ENCODE peak calls at places on chromosomes 2 and 18, in ten cellular contexts. One of them, this sample, is unnamed.

GRCh38 chr2:67772216-67773180 is 290.3 kb downstream of the C1D start:
- DNase-seq in CD4-positive, CD25-positive, alpha-beta regulatory T cell: no peak
- DNase-seq in psoas muscle: no peak
- DNase-seq in cardiac muscle cell: peak; percentile 31
- DNase-seq in fibroblast of pulmonary artery: peak; percentile 29
- DNase-seq in adipocyte: peak; percentile 80
- DNase-seq in upper lobe of left lung: no peak
- DNase-seq in colonic mucosa: no peak
- DNase-seq in fibroblast of lung: peak; percentile 69
- DNase-seq in endodermal cell: no peak
- DNase-seq in this sample: no peak

GRCh38 chr2:165536861-165537499 is 67.5 kb downstream of the CSRNP3 start:
- DNase-seq in colonic mucosa: no peak
- DNase-seq in upper lobe of left lung: no peak
- DNase-seq in fibroblast of lung: no peak
- DNase-seq in fibroblast of pulmonary artery: peak; percentile 16
- DNase-seq in CD4-positive, CD25-positive, alpha-beta regulatory T cell: no peak
- DNase-seq in adipocyte: no peak
- DNase-seq in cardiac muscle cell: peak; percentile 3
- DNase-seq in endodermal cell: no peak
- DNase-seq in psoas muscle: no peak
- DNase-seq in this sample: no peak

GRCh38 chr18:53148056-53148574 is 808.1 kb downstream of the DCC start:
- DNase-seq in cardiac muscle cell: no peak
- DNase-seq in psoas muscle: no peak
- DNase-seq in CD4-positive, CD25-positive, alpha-beta regulatory T cell: no peak
- DNase-seq in adipocyte: no peak
- DNase-seq in fibroblast of pulmonary artery: no peak
- DNase-seq in colonic mucosa: no peak
- DNase-seq in upper lobe of left lung: no peak
- DNase-seq in endodermal cell: no peak
- DNase-seq in fibroblast of lung: no peak
- DNase-seq in this sample: no peak

GRCh38 chr2:201660293-201660895 is 17.1 kb upstream of the TMEM237 start:
- DNase-seq in adipocyte: no peak
- DNase-seq in colonic mucosa: no peak
- DNase-seq in fibroblast of pulmonary artery: no peak
- DNase-seq in cardiac muscle cell: no peak
- DNase-seq in CD4-positive, CD25-positive, alpha-beta regulatory T cell: no peak
- DNase-seq in upper lobe of left lung: no peak
- DNase-seq in psoas muscle: no peak
- DNase-seq in endodermal cell: no peak
- DNase-seq in fibroblast of lung: no peak
- DNase-seq in this sample: no peak

GRCh38 chr2:27249891-27250651 is 12.8 kb downstream of the SLC30A3 start:
- DNase-seq in adipocyte: no peak
- DNase-seq in upper lobe of left lung: peak; percentile 60
- DNase-seq in CD4-positive, CD25-positive, alpha-beta regulatory T cell: no peak
- DNase-seq in cardiac muscle cell: peak; percentile 67
- DNase-seq in fibroblast of lung: peak; percentile 47
- DNase-seq in fibroblast of pulmonary artery: peak; percentile 50
- DNase-seq in colonic mucosa: peak; percentile 31
- DNase-seq in psoas muscle: peak; percentile 81
- DNase-seq in endodermal cell: peak; percentile 96
- DNase-seq in this sample: no peak

GRCh38 chr18:79590191-79591039 is 89.2 kb upstream of the CTDP1 start:
- DNase-seq in psoas muscle: peak; percentile 47
- DNase-seq in endodermal cell: no peak
- DNase-seq in colonic mucosa: no peak
- DNase-seq in cardiac muscle cell: peak; percentile 32
- DNase-seq in fibroblast of lung: peak; percentile 41
- DNase-seq in fibroblast of pulmonary artery: peak; percentile 54
- DNase-seq in CD4-positive, CD25-positive, alpha-beta regulatory T cell: no peak
- DNase-seq in adipocyte: no peak
- DNase-seq in upper lobe of left lung: no peak
- DNase-seq in this sample: no peak

GRCh38 chr2:72841462-72842125 is 15.8 kb upstream of the EXOC6B start:
- DNase-seq in fibroblast of lung: no peak
- DNase-seq in psoas muscle: no peak
- DNase-seq in colonic mucosa: no peak
- DNase-seq in fibroblast of pulmonary artery: no peak
- DNase-seq in upper lobe of left lung: no peak
- DNase-seq in endodermal cell: no peak
- DNase-seq in CD4-positive, CD25-positive, alpha-beta regulatory T cell: no peak
- DNase-seq in cardiac muscle cell: no peak
- DNase-seq in adipocyte: no peak
- DNase-seq in this sample: no peak

GRCh38 chr2:229270551-229271410 is at the start of gene PID1:
- DNase-seq in colonic mucosa: peak; percentile 42
- DNase-seq in psoas muscle: peak; percentile 60
- DNase-seq in cardiac muscle cell: peak; percentile 73
- DNase-seq in CD4-positive, CD25-positive, alpha-beta regulatory T cell: no peak
- DNase-seq in upper lobe of left lung: peak; percentile 48
- DNase-seq in fibroblast of pulmonary artery: peak; percentile 62
- DNase-seq in endodermal cell: peak; percentile 76
- DNase-seq in fibroblast of lung: peak; percentile 54
- DNase-seq in adipocyte: peak; percentile 84
- DNase-seq in this sample: no peak

DNA sequence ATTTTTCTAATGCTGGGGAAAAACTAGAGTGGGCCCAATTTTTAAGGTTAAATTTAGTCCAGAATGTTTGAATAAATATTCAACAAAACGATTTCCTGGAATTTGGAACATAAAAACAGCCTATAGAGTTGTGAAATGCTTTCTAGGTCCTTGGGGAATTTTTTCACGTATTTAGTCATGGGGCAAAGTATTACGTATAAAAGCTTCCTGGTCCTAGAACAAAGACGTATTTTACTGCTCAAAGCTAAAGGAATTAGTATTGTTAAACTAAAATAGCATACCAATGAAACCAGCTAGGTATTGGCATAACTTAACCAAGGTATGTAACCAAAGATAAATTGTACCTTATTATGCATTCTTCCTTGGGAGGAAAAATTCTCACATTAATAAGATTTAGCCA is 1.6 kb downstream of the SESTD1 start:
- DNase-seq in adipocyte: peak; percentile 84
- DNase-seq in upper lobe of left lung: no peak
- DNase-seq in psoas muscle: no peak
- DNase-seq in CD4-positive, CD25-positive, alpha-beta regulatory T cell: no peak
- DNase-seq in endodermal cell: no peak
- DNase-seq in fibroblast of lung: peak; percentile 84
- DNase-seq in colonic mucosa: no peak
- DNase-seq in fibroblast of pulmonary artery: peak; percentile 92
- DNase-seq in cardiac muscle cell: peak; percentile 86
- DNase-seq in this sample: no peak
- H3K4me3 ChIP-seq in adipocyte: peak overlapping the region; percentile 97
- H3K4me3 ChIP-seq in upper lobe of left lung: peak overlapping the region; percentile 75
- H3K4me3 ChIP-seq in psoas muscle: peak overlapping the region; percentile 86
- H3K4me3 ChIP-seq in CD4-positive, CD25-positive, alpha-beta regulatory T cell: peak overlapping the region; percentile 77
- H3K4me3 ChIP-seq in endodermal cell: peak overlapping the region; percentile 91
- H3K4me3 ChIP-seq in fibroblast of lung: peak overlapping the region; percentile 78
- H3K4me3 ChIP-seq in colonic mucosa: peak overlapping the region; percentile 48
- H3K4me3 ChIP-seq in fibroblast of pulmonary artery: peak overlapping the region; percentile 81
- H3K4me3 ChIP-seq in cardiac muscle cell: peak overlapping the region; percentile 86
- H3K4me3 ChIP-seq in this sample: peak overlapping the region; percentile 73

GRCh38 chr2:8581601-8582041 is 100.2 kb upstream of the ID2 start:
- DNase-seq in colonic mucosa: no peak
- DNase-seq in upper lobe of left lung: no peak
- DNase-seq in adipocyte: no peak
- DNase-seq in cardiac muscle cell: no peak
- DNase-seq in endodermal cell: no peak
- DNase-seq in fibroblast of lung: no peak
- DNase-seq in fibroblast of pulmonary artery: no peak
- DNase-seq in psoas muscle: no peak
- DNase-seq in CD4-positive, CD25-positive, alpha-beta regulatory T cell: no peak
- DNase-seq in this sample: no peak

GRCh38 chr2:8582850-8583399 is 98.9 kb upstream of the ID2 start:
- DNase-seq in fibroblast of lung: no peak
- DNase-seq in cardiac muscle cell: no peak
- DNase-seq in upper lobe of left lung: no peak
- DNase-seq in CD4-positive, CD25-positive, alpha-beta regulatory T cell: no peak
- DNase-seq in psoas muscle: no peak
- DNase-seq in colonic mucosa: no peak
- DNase-seq in fibroblast of pulmonary artery: no peak
- DNase-seq in adipocyte: no peak
- DNase-seq in endodermal cell: peak; percentile 62
- DNase-seq in this sample: no peak

GRCh38 chr2:8584174-8585066 is 97.4 kb upstream of the ID2 start:
- DNase-seq in upper lobe of left lung: no peak
- DNase-seq in endodermal cell: no peak
- DNase-seq in adipocyte: no peak
- DNase-seq in CD4-positive, CD25-positive, alpha-beta regulatory T cell: no peak
- DNase-seq in colonic mucosa: no peak
- DNase-seq in fibroblast of lung: no peak
- DNase-seq in cardiac muscle cell: no peak
- DNase-seq in psoas muscle: no peak
- DNase-seq in fibroblast of pulmonary artery: no peak
- DNase-seq in this sample: no peak

GRCh38 chr2:8582191-8582849 is 99.5 kb upstream of the ID2 start:
- DNase-seq in upper lobe of left lung: no peak
- DNase-seq in endodermal cell: no peak
- DNase-seq in fibroblast of lung: no peak
- DNase-seq in adipocyte: no peak
- DNase-seq in psoas muscle: no peak
- DNase-seq in cardiac muscle cell: no peak
- DNase-seq in CD4-positive, CD25-positive, alpha-beta regulatory T cell: no peak
- DNase-seq in colonic mucosa: no peak
- DNase-seq in fibroblast of pulmonary artery: no peak
- DNase-seq in this sample: no peak

DNA sequence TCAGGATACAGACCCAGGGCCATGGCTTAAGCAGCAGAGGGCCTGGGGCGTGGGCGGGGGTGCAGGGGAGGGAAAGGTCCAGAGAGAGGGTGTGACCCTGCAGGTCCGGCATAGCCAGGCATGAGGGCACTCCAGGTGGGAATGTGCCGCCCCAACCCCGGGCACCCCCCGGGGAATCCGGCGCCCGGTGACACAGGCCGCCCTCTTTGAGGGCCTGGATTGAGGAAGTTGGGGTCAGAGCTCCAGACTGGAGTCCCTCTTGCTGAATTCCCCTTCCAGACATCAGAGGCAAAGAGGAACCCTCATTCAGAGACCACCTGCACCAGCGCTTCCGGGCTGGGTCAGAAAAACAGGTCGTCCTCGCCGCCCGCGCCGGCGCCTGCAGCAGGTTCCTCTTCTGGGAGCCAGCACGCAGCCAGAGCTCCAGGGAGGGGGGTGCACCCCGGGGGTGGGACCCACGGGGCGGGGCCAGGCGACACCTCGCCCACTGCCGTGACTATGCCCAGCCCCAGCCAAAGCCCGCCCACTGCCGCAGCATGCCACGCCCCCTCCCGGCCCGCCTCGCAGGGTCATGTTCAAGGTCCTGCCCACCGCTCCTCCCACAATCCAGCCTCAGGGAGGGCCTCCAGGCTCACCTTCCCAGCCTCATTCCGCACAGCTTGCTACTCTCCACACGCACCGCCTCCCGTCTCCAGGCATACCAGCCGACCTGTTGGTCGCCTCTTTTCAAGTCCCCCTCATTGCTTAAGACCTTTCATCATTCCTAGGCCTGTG is 98.3 kb upstream of the ID2 start:
- DNase-seq in upper lobe of left lung: peak; percentile 99
- DNase-seq in colonic mucosa: peak; percentile 100
- DNase-seq in CD4-positive, CD25-positive, alpha-beta regulatory T cell: peak; percentile 38
- DNase-seq in endodermal cell: peak; percentile 100
- DNase-seq in fibroblast of lung: peak; percentile 38
- DNase-seq in cardiac muscle cell: peak; percentile 65
- DNase-seq in fibroblast of pulmonary artery: no peak
- DNase-seq in psoas muscle: peak; percentile 94
- DNase-seq in adipocyte: no peak
- DNase-seq in this sample: no peak
- H3K4me3 ChIP-seq in upper lobe of left lung: peak overlapping the region; percentile 20
- H3K4me3 ChIP-seq in colonic mucosa: peak overlapping the region; percentile 27
- H3K4me3 ChIP-seq in CD4-positive, CD25-positive, alpha-beta regulatory T cell: no peak overlapping the region
- H3K4me3 ChIP-seq in endodermal cell: peak overlapping the region; percentile 38
- H3K4me3 ChIP-seq in fibroblast of lung: no peak overlapping the region
- H3K4me3 ChIP-seq in cardiac muscle cell: no peak overlapping the region
- H3K4me3 ChIP-seq in fibroblast of pulmonary artery: no peak overlapping the region
- H3K4me3 ChIP-seq in psoas muscle: peak overlapping the region; percentile 13
- H3K4me3 ChIP-seq in adipocyte: no peak overlapping the region
- H3K4me3 ChIP-seq in this sample: no peak overlapping the region

GRCh38 chr2:20584637-20585321 is 66.1 kb downstream of the HS1BP3 start:
- DNase-seq in psoas muscle: peak; percentile 54
- DNase-seq in adipocyte: peak; percentile 91
- DNase-seq in endodermal cell: peak; percentile 92
- DNase-seq in colonic mucosa: no peak
- DNase-seq in fibroblast of pulmonary artery: peak; percentile 96
- DNase-seq in fibroblast of lung: peak; percentile 97
- DNase-seq in upper lobe of left lung: no peak
- DNase-seq in CD4-positive, CD25-positive, alpha-beta regulatory T cell: no peak
- DNase-seq in cardiac muscle cell: peak; percentile 97
- DNase-seq in this sample: peak; percentile 91

GRCh38 chr2:20584045-20584636 is 66.8 kb downstream of the HS1BP3 start:
- DNase-seq in cardiac muscle cell: no peak
- DNase-seq in psoas muscle: peak; percentile 42
- DNase-seq in colonic mucosa: no peak
- DNase-seq in fibroblast of pulmonary artery: no peak
- DNase-seq in endodermal cell: no peak
- DNase-seq in upper lobe of left lung: no peak
- DNase-seq in adipocyte: peak; percentile 63
- DNase-seq in CD4-positive, CD25-positive, alpha-beta regulatory T cell: no peak
- DNase-seq in fibroblast of lung: no peak
- DNase-seq in this sample: peak; percentile 28

GRCh38 chr2:20585351-20585709 is 65.6 kb downstream of the HS1BP3 start:
- DNase-seq in adipocyte: no peak
- DNase-seq in cardiac muscle cell: no peak
- DNase-seq in fibroblast of lung: no peak
- DNase-seq in colonic mucosa: no peak
- DNase-seq in upper lobe of left lung: no peak
- DNase-seq in endodermal cell: no peak
- DNase-seq in CD4-positive, CD25-positive, alpha-beta regulatory T cell: no peak
- DNase-seq in fibroblast of pulmonary artery: no peak
- DNase-seq in psoas muscle: no peak
- DNase-seq in this sample: no peak

GRCh38 chr2:20582600-20583221 is 68.2 kb downstream of the HS1BP3 start:
- DNase-seq in adipocyte: no peak
- DNase-seq in endodermal cell: no peak
- DNase-seq in psoas muscle: peak; percentile 41
- DNase-seq in colonic mucosa: no peak
- DNase-seq in upper lobe of left lung: no peak
- DNase-seq in fibroblast of lung: no peak
- DNase-seq in cardiac muscle cell: no peak
- DNase-seq in fibroblast of pulmonary artery: no peak
- DNase-seq in CD4-positive, CD25-positive, alpha-beta regulatory T cell: no peak
- DNase-seq in this sample: no peak

GRCh38 chr2:20583425-20583881 is 67.4 kb downstream of the HS1BP3 start:
- DNase-seq in cardiac muscle cell: no peak
- DNase-seq in upper lobe of left lung: no peak
- DNase-seq in psoas muscle: peak; percentile 45
- DNase-seq in fibroblast of pulmonary artery: no peak
- DNase-seq in endodermal cell: no peak
- DNase-seq in colonic mucosa: no peak
- DNase-seq in CD4-positive, CD25-positive, alpha-beta regulatory T cell: no peak
- DNase-seq in fibroblast of lung: no peak
- DNase-seq in adipocyte: no peak
- DNase-seq in this sample: no peak
- H3K4me3 ChIP-seq in cardiac muscle cell: no peak overlapping the region
- H3K4me3 ChIP-seq in upper lobe of left lung: no peak overlapping the region
- H3K4me3 ChIP-seq in psoas muscle: no peak overlapping the region
- H3K4me3 ChIP-seq in fibroblast of pulmonary artery: no peak overlapping the region
- H3K4me3 ChIP-seq in endodermal cell: no peak overlapping the region
- H3K4me3 ChIP-seq in colonic mucosa: no peak overlapping the region
- H3K4me3 ChIP-seq in CD4-positive, CD25-positive, alpha-beta regulatory T cell: no peak overlapping the region
- H3K4me3 ChIP-seq in fibroblast of lung: no peak overlapping the region
- H3K4me3 ChIP-seq in adipocyte: no peak overlapping the region
- H3K4me3 ChIP-seq in this sample: no peak overlapping the region

DNA sequence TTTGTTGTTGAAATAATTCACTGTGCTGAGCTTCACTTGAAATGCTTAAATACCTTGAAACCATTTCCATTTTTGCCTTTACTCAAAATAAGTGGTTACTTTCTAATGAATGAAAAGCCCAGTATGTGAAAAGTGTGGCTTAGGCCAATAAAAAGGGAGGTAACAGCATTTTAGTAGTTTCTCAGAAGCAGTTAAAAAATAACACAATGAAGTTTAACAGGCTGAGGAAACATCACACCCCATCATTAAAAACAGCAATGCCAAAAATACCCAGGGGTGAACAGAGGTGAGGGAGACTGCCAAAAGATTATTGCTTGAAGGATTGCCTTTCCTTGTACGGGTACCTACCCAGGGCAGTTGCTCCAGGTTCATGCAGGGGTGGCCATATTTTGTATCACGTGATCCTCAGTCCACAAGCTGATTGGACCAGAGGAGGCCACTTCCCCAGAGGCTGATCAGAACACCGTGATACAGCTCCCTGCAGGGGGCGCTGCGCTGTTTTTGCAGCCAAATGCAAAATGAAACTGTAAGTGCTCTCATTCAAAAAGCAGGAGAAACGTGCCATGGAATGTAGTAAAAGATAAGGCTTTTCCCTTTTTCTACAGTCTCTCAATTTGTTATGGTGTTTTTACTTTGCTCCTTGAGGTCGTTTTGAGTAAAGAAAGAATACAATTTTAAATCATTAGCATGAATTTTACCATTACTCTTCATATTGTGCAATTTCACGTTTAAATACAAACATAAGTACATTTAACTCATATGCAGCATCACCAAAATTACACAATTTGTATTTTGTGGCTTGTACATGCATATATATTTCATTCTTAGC is 70.2 kb upstream of the SH3BP4 start:
- DNase-seq in upper lobe of left lung: peak; percentile 83
- DNase-seq in colonic mucosa: peak; percentile 95
- DNase-seq in adipocyte: peak; percentile 74
- DNase-seq in cardiac muscle cell: peak; percentile 97
- DNase-seq in fibroblast of pulmonary artery: peak; percentile 96
- DNase-seq in psoas muscle: peak; percentile 81
- DNase-seq in endodermal cell: peak; percentile 94
- DNase-seq in CD4-positive, CD25-positive, alpha-beta regulatory T cell: no peak
- DNase-seq in fibroblast of lung: peak; percentile 98
- DNase-seq in this sample: no peak
- H3K4me3 ChIP-seq in upper lobe of left lung: peak overlapping the region; percentile 26
- H3K4me3 ChIP-seq in colonic mucosa: no peak overlapping the region
- H3K4me3 ChIP-seq in adipocyte: peak overlapping the region; percentile 78
- H3K4me3 ChIP-seq in cardiac muscle cell: no peak overlapping the region
- H3K4me3 ChIP-seq in fibroblast of pulmonary artery: peak overlapping the region; percentile 8
- H3K4me3 ChIP-seq in psoas muscle: no peak overlapping the region
- H3K4me3 ChIP-seq in endodermal cell: no peak overlapping the region
- H3K4me3 ChIP-seq in CD4-positive, CD25-positive, alpha-beta regulatory T cell: no peak overlapping the region
- H3K4me3 ChIP-seq in fibroblast of lung: peak overlapping the region; percentile 12
- H3K4me3 ChIP-seq in this sample: no peak overlapping the region

This sample was measured in AG04449.